ENCODE peak calls at places on chromosomes 16 and 17, in eight cellular contexts. F is aorta, D is gastrocnemius medialis, I is PC-3, E is lower lobe of right lung, S is A549, R is RWPE2, O is upper lobe of left lung. K is an unnamed sample.

GRCh38 chr17:47208744-47209488 is at the start of gene MYL4:
- ATAC-seq in F (no peak), D (no peak), I (no peak), E (no peak), S (no peak), R (no peak), O (no peak), K (no peak)

GRCh38 chr16:1197237-1197866 is 27.7 kb downstream of the TPSG1 start:
- ATAC-seq in F (no peak), D (no peak), I (no peak), E (no peak), S (no peak), R (no peak), O (no peak), K (no peak)

GRCh38 chr16:12168054-12169018 is 191.8 kb downstream of the SNX29 start:
- ATAC-seq in F (no peak), D (no peak), I (no peak), E (no peak), S (no peak), R (no peak), O (no peak), K (no peak)

GRCh38 chr17:31525801-31526549 is 134.5 kb downstream of the RAB11FIP4 start:
- ATAC-seq in F (no peak), D (no peak), I (peak; percentile 64), E (no peak), S (peak; percentile 82), R (peak; percentile 30), O (no peak), K (no peak)

GRCh38 chr17:39057807-39058206 is 90.6 kb upstream of the FBXO47 start:
- ATAC-seq in F (no peak), D (no peak), I (no peak), E (no peak), S (no peak), R (no peak), O (no peak), K (no peak)

GRCh38 chr16:69448470-69449193 is 24.2 kb downstream of the CYB5B start:
- ATAC-seq in F (no peak), D (peak; percentile 44), I (no peak), E (peak; percentile 88), S (no peak), R (no peak), O (peak; percentile 40), K (peak; percentile 55)

GRCh38 chr17:50219939-50220465 is 18.6 kb upstream of the COL1A1 start:
- ATAC-seq in F (no peak), D (no peak), I (peak; percentile 39), E (no peak), S (peak; percentile 45), R (peak; percentile 15), O (no peak), K (no peak)

GRCh38 chr16:50367777-50368409 is 895 bp downstream of the BRD7 start:
- ATAC-seq in F (no peak), D (no peak), I (peak; percentile 31), E (no peak), S (peak; percentile 17), R (peak; percentile 28), O (no peak), K (no peak)

GRCh38 chr17:80025140-80025539 is 10.5 kb downstream of the TBC1D16 start:
- ATAC-seq in F (no peak), D (no peak), I (no peak), E (no peak), S (no peak), R (no peak), O (no peak), K (no peak)

GRCh38 chr16:30407794-30408534 is 558 bp downstream of the ZNF771 start:
- ATAC-seq in F (peak; percentile 19), D (peak; percentile 38), I (no peak), E (peak; percentile 41), S (peak; percentile 53), R (peak; percentile 9), O (peak; percentile 47), K (peak; percentile 57)

GRCh38 chr16:5642470-5642869 is 544.9 kb upstream of the EEF2KMT start:
- ATAC-seq in F (no peak), D (no peak), I (no peak), E (no peak), S (no peak), R (no peak), O (no peak), K (no peak)

DNA sequence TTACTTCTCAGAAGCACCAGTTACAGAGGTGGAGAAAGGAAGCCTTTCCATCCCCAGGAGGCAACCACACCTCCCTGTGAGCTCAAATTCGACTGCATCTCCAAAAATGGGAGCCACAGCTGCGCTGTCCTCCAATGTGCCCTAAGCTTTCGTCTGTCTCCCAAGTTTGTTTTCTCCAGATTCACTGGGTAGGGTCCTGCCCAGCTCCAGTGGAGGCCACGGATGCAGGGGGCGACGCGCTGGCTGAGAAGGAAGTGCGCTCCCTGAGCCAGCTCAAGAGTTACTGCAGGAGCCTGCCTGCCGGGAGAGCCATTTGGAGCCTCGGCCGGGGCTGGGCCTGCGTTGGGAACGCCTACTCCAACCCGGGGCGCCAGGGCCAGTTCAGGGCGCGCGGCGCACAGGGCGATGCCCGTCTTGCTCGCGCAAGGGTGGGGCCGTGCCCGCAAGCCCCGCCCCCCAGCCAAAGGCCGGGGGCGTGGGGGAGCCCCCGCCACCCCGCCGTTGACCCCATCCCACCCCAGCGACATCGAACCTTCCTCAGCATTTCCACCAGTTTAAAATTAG is 19.5 kb downstream of the SIAH1 start:
- ATAC-seq in F (peak; percentile 97), D (peak; percentile 85), I (peak; percentile 97), E (peak; percentile 100), S (peak; percentile 95), R (peak; percentile 98), O (peak; percentile 99), K (peak; percentile 98)
- H3K4me1 ChIP-seq in F (peaks cover 6% of the 10 kb centered on the region), D (peaks cover 55% of the 10 kb centered on the region), I (peaks cover 27% of the 10 kb centered on the region), E (peaks cover 56% of the 10 kb centered on the region), S (peaks cover 46% of the 10 kb centered on the region), R (peaks cover 26% of the 10 kb centered on the region), O (peaks cover 65% of the 10 kb centered on the region), K (peaks cover 14% of the 10 kb centered on the region)

DNA sequence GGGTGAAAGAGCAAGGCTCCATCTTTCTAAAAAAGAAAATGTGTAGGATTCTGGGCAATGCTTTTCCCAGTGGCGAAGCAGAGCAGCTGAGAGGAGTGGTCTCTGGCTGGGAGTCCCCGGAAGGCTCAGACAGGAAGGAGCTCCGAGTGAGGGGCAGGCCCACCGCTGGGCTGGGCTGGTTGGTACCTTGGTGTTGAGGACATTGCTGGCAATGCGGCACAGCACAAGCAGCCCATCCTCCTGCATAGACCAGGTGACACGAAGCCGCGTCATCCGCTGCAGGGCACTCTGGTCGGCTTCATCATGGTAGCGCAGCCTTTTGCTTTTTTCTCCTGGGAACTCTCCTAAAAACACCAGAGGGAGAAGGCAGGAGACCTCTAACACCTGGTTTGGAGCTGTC is 63.9 kb downstream of the GTF3C1 start:
- ATAC-seq in F (no peak), D (no peak), I (no peak), E (no peak), S (no peak), R (no peak), O (no peak), K (no peak)
- H3K4me1 ChIP-seq in F (no peaks in the 10 kb centered on the region), D (peaks cover 24% of the 10 kb centered on the region), I (no peaks in the 10 kb centered on the region), E (no peaks in the 10 kb centered on the region), S (no peaks in the 10 kb centered on the region), R (no peaks in the 10 kb centered on the region), O (no peaks in the 10 kb centered on the region), K (no peaks in the 10 kb centered on the region)

DNA sequence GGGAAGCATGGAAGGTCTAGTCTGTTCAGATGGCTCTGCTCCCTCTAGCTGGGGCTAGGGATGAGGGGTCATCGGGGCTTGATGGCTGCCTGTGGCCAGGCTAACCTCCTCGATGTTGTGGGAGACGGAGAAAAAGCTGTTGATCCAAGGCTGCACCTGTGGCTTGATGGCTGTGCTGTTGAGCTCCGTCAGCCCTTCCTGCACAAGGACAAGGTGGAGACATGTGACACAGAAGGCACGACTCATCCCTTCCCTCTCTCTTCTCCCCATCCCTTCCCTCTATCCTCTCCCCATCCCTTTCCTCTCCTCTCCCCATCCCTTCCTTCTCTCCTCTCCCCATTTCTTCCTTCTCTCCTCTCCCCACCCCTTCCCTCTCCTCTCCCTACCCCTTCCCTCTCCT is 28.2 kb downstream of the FCSK start:
- ATAC-seq in F (no peak), D (no peak), I (peak; percentile 55), E (no peak), S (peak; percentile 57), R (no peak), O (no peak), K (no peak)
- H3K4me1 ChIP-seq in F (no peaks in the 10 kb centered on the region), D (no peaks in the 10 kb centered on the region), I (peaks cover 13% of the 10 kb centered on the region), E (peaks cover 15% of the 10 kb centered on the region), S (peaks cover 8% of the 10 kb centered on the region), R (no peaks in the 10 kb centered on the region), O (peaks cover 26% of the 10 kb centered on the region), K (peaks cover 16% of the 10 kb centered on the region)

GRCh38 chr16:85563515-85564276 is 49.4 kb upstream of the GSE1 start:
- ATAC-seq in F (peak; percentile 68), D (peak; percentile 30), I (peak; percentile 69), E (peak; percentile 76), S (peak; percentile 60), R (no peak), O (peak; percentile 79), K (peak; percentile 67)
- H3K4me1 ChIP-seq in F (no peaks in the 10 kb centered on the region), D (peaks cover 43% of the 10 kb centered on the region), I (peaks cover 17% of the 10 kb centered on the region), E (peaks cover 95% of the 10 kb centered on the region), S (peaks cover 20% of the 10 kb centered on the region), R (peaks cover 6% of the 10 kb centered on the region), O (peaks cover 100% of the 10 kb centered on the region), K (no peaks in the 10 kb centered on the region)

DNA sequence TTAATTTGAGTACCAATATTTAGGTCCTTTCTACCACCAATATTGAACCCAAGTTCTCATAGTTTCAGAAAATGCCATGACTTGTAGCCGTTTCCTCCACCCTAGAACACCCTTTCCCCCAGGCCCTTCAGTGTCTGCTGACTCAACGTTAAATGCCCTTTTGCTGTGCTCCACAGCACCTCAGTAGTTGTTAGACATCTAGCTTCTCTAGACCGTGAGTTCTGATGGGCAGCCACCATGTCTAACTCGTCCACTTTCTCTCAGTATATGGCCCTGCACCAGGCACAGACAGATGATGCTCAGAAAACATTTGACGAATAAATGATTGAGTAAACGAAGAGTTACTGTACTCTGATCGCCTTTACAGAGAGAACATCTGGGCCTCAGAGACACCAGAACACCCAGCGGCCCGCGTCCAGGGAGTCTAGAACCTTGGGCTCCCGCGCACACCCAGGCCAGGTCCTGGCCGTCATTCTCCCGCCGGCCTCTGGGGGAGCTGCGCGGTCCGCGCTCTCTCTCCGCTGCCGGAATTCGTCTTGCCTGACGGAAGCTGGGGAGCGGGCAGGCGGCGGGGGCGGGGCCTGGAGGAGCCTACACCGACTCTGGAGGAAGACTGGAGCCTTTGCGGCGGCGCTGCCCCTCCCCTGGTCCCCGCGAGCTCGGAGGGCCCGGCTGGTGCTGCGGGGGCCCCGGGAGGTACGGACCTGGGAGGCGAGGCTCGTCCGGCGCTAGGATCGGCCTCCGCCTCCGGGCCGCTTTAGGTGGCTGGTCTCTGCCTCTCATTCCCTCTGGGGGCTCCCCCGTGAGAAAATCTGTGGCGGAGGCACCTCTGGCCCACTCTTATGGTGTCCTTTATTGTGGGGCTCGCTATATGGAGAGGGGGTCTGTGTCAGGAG is at the start of gene NKIRAS2:
- ATAC-seq in F (peak; percentile 92), D (peak; percentile 66), I (peak; percentile 63), E (peak; percentile 92), S (peak; percentile 72), R (peak; percentile 74), O (peak; percentile 90), K (peak; percentile 87)
- H3K4me1 ChIP-seq in F (no peaks in the 10 kb centered on the region), D (peaks cover 51% of the 10 kb centered on the region), I (peaks cover 24% of the 10 kb centered on the region), E (peaks cover 61% of the 10 kb centered on the region), S (peaks cover 40% of the 10 kb centered on the region), R (peaks cover 7% of the 10 kb centered on the region), O (peaks cover 65% of the 10 kb centered on the region), K (no peaks in the 10 kb centered on the region)

GRCh38 chr17:57869599-57870282 is 19.9 kb upstream of the MRPS23 start:
- ATAC-seq in F (no peak), D (no peak), I (no peak), E (no peak), S (peak; percentile 28), R (peak; percentile 44), O (no peak), K (no peak)
- H3K4me1 ChIP-seq in F (no peaks in the 10 kb centered on the region), D (peaks cover 34% of the 10 kb centered on the region), I (peaks cover 52% of the 10 kb centered on the region), E (peaks cover 38% of the 10 kb centered on the region), S (peaks cover 76% of the 10 kb centered on the region), R (peaks cover 45% of the 10 kb centered on the region), O (peaks cover 44% of the 10 kb centered on the region), K (peaks cover 6% of the 10 kb centered on the region)